ENCODE peak calls at places on chromosome 18, in eight cellular contexts. O is H7, L is memory B cell, W is NCI-H1092, X is uterus, Q is fibroblast of the conjunctiva, A is amygdala, U is GM13977. M is an unnamed sample.

GRCh38 chr18:5238371-5238758 is 41.3 kb upstream of the AKAIN1 start:
- DNase-seq in L (no peak), U (peak; percentile 36), A (no peak), W (peak; percentile 4), O (peak; percentile 57), Q (no peak), X (no peak), M (peak; percentile 54)

GRCh38 chr18:79567481-79568147 is 112.0 kb upstream of the CTDP1 start:
- DNase-seq in L (no peak), O (peak; percentile 89), Q (peak; percentile 38), X (no peak), W (peak; percentile 53), U (no peak), A (no peak), M (no peak)

GRCh38 chr18:76264851-76265250 is 230.2 kb downstream of the ZNF516 start:
- DNase-seq in Q (no peak), A (no peak), W (no peak), X (no peak), U (no peak), O (no peak), L (no peak), M (no peak)

GRCh38 chr18:77020561-77020960 is 112.0 kb downstream of the MBP start:
- DNase-seq in X (no peak), Q (no peak), U (no peak), L (no peak), W (no peak), A (no peak), O (no peak), M (no peak)

GRCh38 chr18:903703-904102 is 968 bp upstream of the ADCYAP1 start:
- DNase-seq in X (no peak), A (no peak), L (no peak), Q (no peak), W (no peak), O (peak; percentile 79), U (peak; percentile 50), M (no peak)

GRCh38 chr18:58140366-58141325 is 96.6 kb downstream of the NEDD4L start:
- DNase-seq in W (no peak), X (no peak), A (no peak), U (no peak), O (no peak), Q (no peak), L (no peak), M (no peak)

GRCh38 chr18:22044474-22045220 is 124.7 kb upstream of the GATA6 start:
- DNase-seq in U (no peak), O (no peak), Q (no peak), X (no peak), W (no peak), L (no peak), A (no peak), M (no peak)

GRCh38 chr18:22063077-22063476 is 106.3 kb upstream of the GATA6 start:
- DNase-seq in Q (no peak), X (no peak), U (no peak), W (no peak), A (no peak), O (no peak), L (no peak), M (no peak)

GRCh38 chr18:20971886-20972267 is 139.7 kb downstream of the ROCK1 start:
- DNase-seq in X (no peak), U (peak; percentile 9), O (peak; percentile 21), Q (peak; percentile 10), A (no peak), W (no peak), L (no peak), M (peak; percentile 17)

GRCh38 chr18:3015851-3016250 is 2.9 kb upstream of the LPIN2 start:
- DNase-seq in W (no peak), A (no peak), X (no peak), L (no peak), Q (no peak), U (no peak), O (no peak), M (no peak)

GRCh38 chr18:2994603-2995432 is 18.1 kb downstream of the LPIN2 start:
- DNase-seq in L (peak; percentile 63), O (peak; percentile 47), U (peak; percentile 66), X (no peak), W (no peak), Q (no peak), A (no peak), M (peak; percentile 60)

GRCh38 chr18:43830905-43831304 is 553.6 kb upstream of the SYT4 start:
- DNase-seq in O (no peak), W (no peak), U (no peak), A (no peak), Q (no peak), X (no peak), L (no peak), M (no peak)

GRCh38 chr18:13726972-13727331 is 479 bp downstream of the RNMT start:
- DNase-seq in X (peak; percentile 43), U (peak; percentile 37), L (no peak), O (peak; percentile 68), Q (no peak), W (no peak), A (peak; percentile 59), M (no peak)

M was measured in GM10248.